ENCODE peak calls at places on chromosome 16, in four cellular contexts. One of them, this sample, is unnamed.

GRCh38 chr16:56341656-56342397 is 83.5 kb downstream of the AMFR start:
- DNase-seq in fibroblast of lung: no peak
- DNase-seq in PC-3: no peak
- DNase-seq in H9: no peak
- DNase-seq in this sample: no peak

GRCh38 chr16:81405702-81406113 is 38.9 kb upstream of the CMIP start:
- DNase-seq in fibroblast of lung: peak
- DNase-seq in H9: peak
- DNase-seq in PC-3: peak
- DNase-seq in this sample: peak

GRCh38 chr16:3468501-3468900 is 25.0 kb downstream of the NAA60 start:
- DNase-seq in PC-3: no peak
- DNase-seq in H9: peak
- DNase-seq in fibroblast of lung: no peak
- DNase-seq in this sample: no peak

GRCh38 chr16:87416826-87417471 is 24.8 kb downstream of the MAP1LC3B start:
- DNase-seq in fibroblast of lung: peak
- DNase-seq in PC-3: peak
- DNase-seq in H9: no peak
- DNase-seq in this sample: peak

GRCh38 chr16:4859900-4860255 is 12.6 kb downstream of the UBN1 start:
- DNase-seq in PC-3: peak
- DNase-seq in fibroblast of lung: peak
- DNase-seq in H9: no peak
- DNase-seq in this sample: no peak

GRCh38 chr16:76705883-76706282 is 428.7 kb downstream of the CNTNAP4 start:
- DNase-seq in PC-3: peak
- DNase-seq in H9: no peak
- DNase-seq in fibroblast of lung: no peak
- DNase-seq in this sample: no peak

GRCh38 chr16:88651276-88651988 is 579 bp upstream of the CYBA start:
- DNase-seq in H9: peak
- DNase-seq in PC-3: no peak
- DNase-seq in fibroblast of lung: no peak
- DNase-seq in this sample: no peak

GRCh38 chr16:15597822-15598647 is 44.9 kb downstream of the MARF1 start:
- DNase-seq in PC-3: no peak
- DNase-seq in H9: no peak
- DNase-seq in fibroblast of lung: no peak
- DNase-seq in this sample: no peak

GRCh38 chr16:81505011-81505660 is 60.5 kb downstream of the CMIP start:
- DNase-seq in PC-3: no peak
- DNase-seq in fibroblast of lung: no peak
- DNase-seq in H9: no peak
- DNase-seq in this sample: no peak

GRCh38 chr16:80191928-80192327 is 348.9 kb upstream of the DYNLRB2 start:
- DNase-seq in PC-3: no peak
- DNase-seq in H9: no peak
- DNase-seq in fibroblast of lung: peak
- DNase-seq in this sample: no peak

GRCh38 chr16:81904320-81904719 is 107.0 kb downstream of the SDR42E1 start:
- DNase-seq in PC-3: no peak
- DNase-seq in fibroblast of lung: no peak
- DNase-seq in H9: no peak
- DNase-seq in this sample: no peak

GRCh38 chr16:1979271-1980025 is 1.8 kb downstream of the NOXO1 start:
- DNase-seq in PC-3: peak
- DNase-seq in H9: peak
- DNase-seq in fibroblast of lung: no peak
- DNase-seq in this sample: no peak

GRCh38 chr16:57023541-57024249 is 34.3 kb downstream of the NLRC5 start:
- DNase-seq in fibroblast of lung: no peak
- DNase-seq in H9: no peak
- DNase-seq in PC-3: no peak
- DNase-seq in this sample: no peak

GRCh38 chr16:54176376-54176901 is 110.1 kb downstream of the IRX3 start:
- DNase-seq in PC-3: no peak
- DNase-seq in H9: peak
- DNase-seq in fibroblast of lung: no peak
- DNase-seq in this sample: no peak

GRCh38 chr16:86383488-86384262 is 126.7 kb upstream of the FOXF1 start:
- DNase-seq in H9: no peak
- DNase-seq in PC-3: no peak
- DNase-seq in fibroblast of lung: peak
- DNase-seq in this sample: no peak

GRCh38 chr16:84806256-84806889 is 13.4 kb upstream of the CRISPLD2 start:
- DNase-seq in H9: no peak
- DNase-seq in fibroblast of lung: peak
- DNase-seq in PC-3: peak
- DNase-seq in this sample: peak

GRCh38 chr16:84933774-84934571 is 77.4 kb downstream of the ZDHHC7 start:
- DNase-seq in fibroblast of lung: peak
- DNase-seq in H9: no peak
- DNase-seq in PC-3: no peak
- DNase-seq in this sample: no peak

GRCh38 chr16:27690604-27691003 is 140.7 kb downstream of the KATNIP start:
- DNase-seq in H9: peak
- DNase-seq in PC-3: no peak
- DNase-seq in fibroblast of lung: peak
- DNase-seq in this sample: no peak

GRCh38 chr16:3650631-3651265 is 3.7 kb upstream of the DNASE1 start:
- DNase-seq in H9: no peak
- DNase-seq in PC-3: no peak
- DNase-seq in fibroblast of lung: no peak
- DNase-seq in this sample: no peak

GRCh38 chr16:85570735-85571562 is 42.2 kb upstream of the GSE1 start:
- DNase-seq in PC-3: peak
- DNase-seq in H9: no peak
- DNase-seq in fibroblast of lung: no peak
- DNase-seq in this sample: no peak

GRCh38 chr16:86349338-86349900 is 160.9 kb upstream of the FOXF1 start:
- DNase-seq in PC-3: no peak
- DNase-seq in H9: no peak
- DNase-seq in fibroblast of lung: no peak
- DNase-seq in this sample: no peak

GRCh38 chr16:21598676-21599157 is 660 bp upstream of the METTL9 start:
- DNase-seq in H9: no peak
- DNase-seq in PC-3: no peak
- DNase-seq in fibroblast of lung: no peak
- DNase-seq in this sample: peak

GRCh38 chr16:89958596-89958995 is 10.0 kb downstream of the DEF8 start:
- DNase-seq in H9: no peak
- DNase-seq in fibroblast of lung: no peak
- DNase-seq in PC-3: no peak
- DNase-seq in this sample: no peak

GRCh38 chr16:89958068-89958467 is 9.5 kb downstream of the DEF8 start:
- DNase-seq in H9: peak
- DNase-seq in fibroblast of lung: peak
- DNase-seq in PC-3: peak
- DNase-seq in this sample: no peak

GRCh38 chr16:89962754-89963498 is 14.4 kb downstream of the DEF8 start:
- DNase-seq in PC-3: no peak
- DNase-seq in H9: no peak
- DNase-seq in fibroblast of lung: no peak
- DNase-seq in this sample: no peak

GRCh38 chr16:89961920-89962319 is 13.4 kb downstream of the DEF8 start:
- DNase-seq in H9: no peak
- DNase-seq in PC-3: no peak
- DNase-seq in fibroblast of lung: no peak
- DNase-seq in this sample: no peak

GRCh38 chr16:89960966-89961365 is 12.4 kb downstream of the DEF8 start:
- DNase-seq in H9: no peak
- DNase-seq in PC-3: no peak
- DNase-seq in fibroblast of lung: no peak
- DNase-seq in this sample: no peak
- H3K9ac ChIP-seq in H9: no peak
- H3K9ac ChIP-seq in PC-3: no peak
- H3K9ac ChIP-seq in fibroblast of lung: no peak
- H3K9ac ChIP-seq in this sample: no peak

DNA sequence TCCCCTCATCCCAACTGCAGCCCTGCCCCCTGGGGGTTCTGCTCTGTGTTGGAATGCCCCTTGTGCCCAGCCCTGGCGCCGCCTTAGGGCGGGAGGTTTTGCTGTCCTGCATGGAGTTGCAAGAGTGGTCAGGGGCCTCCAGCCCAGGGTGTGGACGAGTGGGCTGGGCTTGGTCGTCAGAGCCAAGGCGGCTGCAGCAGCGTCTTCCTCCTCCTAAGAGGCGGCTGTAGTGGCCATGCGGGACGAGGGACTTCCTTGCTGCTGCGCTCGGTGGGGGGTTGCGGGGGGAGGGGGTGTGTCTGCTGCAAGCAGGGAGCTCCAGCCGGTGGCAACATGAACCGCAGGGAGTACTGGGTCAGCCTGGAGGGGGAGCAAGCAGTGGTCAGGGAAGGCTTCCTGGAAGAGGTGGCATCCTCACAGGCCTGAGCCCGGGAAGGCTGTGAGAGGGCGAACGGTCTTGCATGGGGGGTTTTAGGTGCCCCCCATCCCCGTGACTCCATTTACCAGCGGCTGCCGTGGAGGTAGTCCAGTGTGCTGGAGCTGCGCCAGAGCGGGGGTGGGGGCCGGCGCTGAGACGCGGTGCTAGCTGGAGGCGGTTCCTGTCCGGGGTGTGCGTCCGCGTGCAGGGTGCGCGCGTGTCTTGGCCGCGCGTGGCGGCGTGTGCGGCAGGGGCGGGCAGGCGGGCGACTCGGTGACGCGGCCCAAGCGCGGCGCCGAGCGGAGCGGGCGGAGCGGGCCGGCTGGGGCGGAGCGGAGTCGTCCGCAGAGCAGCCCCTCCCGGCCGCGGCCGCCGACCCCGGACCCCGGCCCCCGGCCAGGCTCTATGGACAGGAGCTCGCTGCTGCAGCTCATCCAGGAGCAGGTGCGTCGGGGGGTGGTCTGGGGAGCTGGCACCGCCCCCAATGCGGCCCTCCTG is at the start of gene RHBDL1:
- DNase-seq in fibroblast of lung: peak
- DNase-seq in PC-3: no peak
- DNase-seq in H9: peak
- DNase-seq in this sample: peak
- H3K9ac ChIP-seq in fibroblast of lung: no peak
- H3K9ac ChIP-seq in PC-3: no peak
- H3K9ac ChIP-seq in H9: no peak
- H3K9ac ChIP-seq in this sample: peak

GRCh38 chr16:886084-886543 is 84.7 kb downstream of the LMF1 start:
- DNase-seq in H9: peak
- DNase-seq in PC-3: no peak
- DNase-seq in fibroblast of lung: no peak
- DNase-seq in this sample: no peak
- H3K9ac ChIP-seq in H9: no peak
- H3K9ac ChIP-seq in PC-3: no peak
- H3K9ac ChIP-seq in fibroblast of lung: no peak
- H3K9ac ChIP-seq in this sample: no peak

GRCh38 chr16:67857547-67858233 is 10.2 kb upstream of the CENPT start:
- DNase-seq in PC-3: peak
- DNase-seq in H9: peak
- DNase-seq in fibroblast of lung: peak
- DNase-seq in this sample: peak
- H3K9ac ChIP-seq in PC-3: peak
- H3K9ac ChIP-seq in H9: no peak
- H3K9ac ChIP-seq in fibroblast of lung: peak
- H3K9ac ChIP-seq in this sample: no peak

GRCh38 chr16:17470002-17470870 is 524 bp downstream of the XYLT1 start:
- DNase-seq in fibroblast of lung: no peak
- DNase-seq in PC-3: no peak
- DNase-seq in H9: no peak
- DNase-seq in this sample: peak

GRCh38 chr16:17469011-17469741 is 1.6 kb downstream of the XYLT1 start:
- DNase-seq in H9: no peak
- DNase-seq in fibroblast of lung: peak
- DNase-seq in PC-3: no peak
- DNase-seq in this sample: peak

GRCh38 chr16:17469742-17470001 is 1.1 kb downstream of the XYLT1 start:
- DNase-seq in PC-3: no peak
- DNase-seq in fibroblast of lung: no peak
- DNase-seq in H9: no peak
- DNase-seq in this sample: no peak

GRCh38 chr16:17467923-17468540 is 2.7 kb downstream of the XYLT1 start:
- DNase-seq in PC-3: no peak
- DNase-seq in H9: peak
- DNase-seq in fibroblast of lung: peak
- DNase-seq in this sample: peak

GRCh38 chr16:17468611-17469010 is 2.1 kb downstream of the XYLT1 start:
- DNase-seq in H9: no peak
- DNase-seq in fibroblast of lung: no peak
- DNase-seq in PC-3: no peak
- DNase-seq in this sample: no peak
- H3K9ac ChIP-seq in H9: no peak
- H3K9ac ChIP-seq in fibroblast of lung: no peak
- H3K9ac ChIP-seq in PC-3: no peak
- H3K9ac ChIP-seq in this sample: peak

This sample was measured in adipocyte.